ENCODE peak calls at places on chromosomes 5 and 9, in eight cellular contexts. C, G, I, L, D, H, Q and Y are unnamed samples.
A peak's percentile ranks its signal among the peaks of the same experiment; 100 is the strongest.

GRCh38 chr5:164076571-164076970 is 571.2 kb downstream of the MAT2B start:
- DNase-seq in G (no peak), C (no peak), I (no peak), H (no peak), L (no peak), D (no peak), Q (no peak), Y (no peak)

GRCh38 chr9:14322211-14323082 is 8.5 kb upstream of the NFIB start:
- DNase-seq in H (peak; percentile 92), Q (peak; percentile 94), C (peak; percentile 98), I (peak; percentile 95), D (peak; percentile 56), G (peak; percentile 72), L (peak; percentile 93), Y (peak; percentile 93)

GRCh38 chr9:76135902-76136301 is 245.4 kb downstream of the PCSK5 start:
- DNase-seq in Q (no peak), L (no peak), G (no peak), D (no peak), I (no peak), H (no peak), C (no peak), Y (no peak)

GRCh38 chr9:110284211-110284849 is 28.0 kb upstream of the TXN start:
- DNase-seq in C (no peak), D (no peak), H (peak; percentile 58), I (no peak), Q (no peak), G (no peak), L (peak; percentile 37), Y (no peak)

GRCh38 chr9:134236001-134236421 is 71.6 kb upstream of the RNU6ATAC start:
- DNase-seq in L (no peak), Q (no peak), C (no peak), D (no peak), I (no peak), G (no peak), H (no peak), Y (no peak)

GRCh38 chr5:92861531-92862285 is 719.3 kb downstream of the NR2F1-AS1 start:
- DNase-seq in D (no peak), Q (no peak), L (no peak), I (no peak), C (no peak), H (no peak), G (no peak), Y (no peak)

GRCh38 chr5:175696139-175696854 is 38.4 kb downstream of the HRH2 start:
- DNase-seq in C (peak; percentile 89), L (peak; percentile 72), G (no peak), H (peak; percentile 6), D (peak; percentile 76), I (peak; percentile 74), Q (peak; percentile 41), Y (peak; percentile 48)

GRCh38 chr9:121133104-121133816 is 58.5 kb downstream of the CNTRL start:
- DNase-seq in I (no peak), G (no peak), Q (peak; percentile 5), C (peak; percentile 26), D (no peak), H (peak; percentile 51), L (peak; percentile 56), Y (peak; percentile 51)

GRCh38 chr5:40666657-40667056 is 13.1 kb upstream of the PTGER4 start:
- DNase-seq in I (no peak), C (no peak), G (no peak), L (no peak), H (peak; percentile 17), D (no peak), Q (no peak), Y (no peak)

GRCh38 chr5:20554001-20554400 is 566.0 kb upstream of the CDH18 start:
- DNase-seq in H (peak; percentile 41), C (no peak), G (no peak), L (no peak), I (no peak), Q (no peak), D (no peak), Y (no peak)

GRCh38 chr5:170774831-170775230 is 8.7 kb upstream of the GABRP start:
- DNase-seq in I (no peak), L (no peak), D (no peak), H (no peak), C (no peak), G (no peak), Q (no peak), Y (no peak)
- TF ChIP-seq CTCF in I (no peak), L (no peak), D (no peak), H (no peak), C (no peak), G (no peak), Q (no peak), Y (no peak)

GRCh38 chr9:37565661-37566618 is 10.2 kb downstream of the FBXO10 start:
- DNase-seq in H (no peak), G (no peak), Q (no peak), D (no peak), L (peak; percentile 44), I (no peak), C (no peak), Y (no peak)

GRCh38 chr9:37561682-37562081 is 14.5 kb downstream of the FBXO10 start:
- DNase-seq in L (no peak), I (no peak), D (no peak), C (no peak), Q (no peak), G (no peak), H (no peak), Y (no peak)

GRCh38 chr9:37566716-37567115 is 9.5 kb downstream of the FBXO10 start:
- DNase-seq in I (no peak), Q (no peak), H (no peak), G (no peak), D (no peak), L (no peak), C (no peak), Y (no peak)

GRCh38 chr9:37564931-37565330 is 11.2 kb downstream of the FBXO10 start:
- DNase-seq in G (no peak), L (no peak), H (no peak), I (no peak), D (no peak), C (no peak), Q (no peak), Y (no peak)

DNA sequence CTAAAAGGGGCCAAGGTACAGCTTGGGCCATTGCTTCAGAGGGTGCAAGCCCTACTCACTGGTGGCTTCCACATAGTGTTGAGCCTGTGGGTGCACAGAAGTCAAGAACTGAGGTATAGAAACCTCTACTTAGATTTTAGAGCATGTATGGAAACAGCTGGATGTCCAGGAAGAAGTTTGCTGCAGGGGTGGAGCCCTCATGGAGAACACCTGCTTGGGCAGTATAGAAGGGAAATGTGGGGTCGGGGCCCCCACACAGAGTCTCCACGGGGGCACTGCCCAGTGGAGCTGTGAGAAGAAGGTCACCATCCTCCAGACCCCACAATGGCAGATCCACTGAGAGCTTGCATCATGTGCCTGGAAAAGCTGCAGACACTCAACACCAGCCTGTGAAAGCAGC is 12.1 kb downstream of the FBXO10 start:
- DNase-seq in Q (no peak), I (no peak), C (no peak), H (no peak), L (no peak), D (no peak), G (no peak), Y (no peak)
- H3K36me3 ChIP-seq in Q (no peaks in the 10 kb centered on the region), I (peaks cover 2% of the 10 kb centered on the region), C (no peaks in the 10 kb centered on the region), H (no peaks in the 10 kb centered on the region), L (no peaks in the 10 kb centered on the region), D (peaks cover 6% of the 10 kb centered on the region), G (no peaks in the 10 kb centered on the region), Y (no peaks in the 10 kb centered on the region)

DNA sequence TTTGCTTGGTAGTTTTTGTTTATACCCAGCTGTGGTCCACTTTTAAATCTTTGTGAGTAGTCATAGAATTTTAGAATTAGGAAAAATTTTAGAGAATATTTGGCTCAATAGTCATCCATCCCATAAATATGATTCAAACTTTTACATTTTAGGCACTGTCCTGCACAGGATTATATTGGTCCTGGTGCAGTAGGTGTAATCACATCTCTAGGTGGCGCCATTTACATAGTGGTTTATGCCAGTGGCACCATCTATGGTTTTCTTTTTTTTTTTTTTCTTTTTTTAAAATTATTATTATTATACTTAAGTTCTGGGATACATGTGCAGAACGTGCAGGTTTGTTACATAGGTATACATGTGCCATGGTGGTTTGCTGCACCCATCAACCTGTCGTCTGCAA is 260.7 kb upstream of the KCNN2 start:
- DNase-seq in Q (no peak), C (no peak), D (peak; percentile 26), L (no peak), H (peak; percentile 17), G (peak; percentile 35), I (no peak), Y (peak; percentile 29)
- TF ChIP-seq CTCF in Q (no peak), C (peak; percentile 32), D (peak; percentile 50), L (peak; percentile 42), H (peak; percentile 75), G (peak; percentile 67), I (peak; percentile 59), Y (peak; percentile 43)

DNA sequence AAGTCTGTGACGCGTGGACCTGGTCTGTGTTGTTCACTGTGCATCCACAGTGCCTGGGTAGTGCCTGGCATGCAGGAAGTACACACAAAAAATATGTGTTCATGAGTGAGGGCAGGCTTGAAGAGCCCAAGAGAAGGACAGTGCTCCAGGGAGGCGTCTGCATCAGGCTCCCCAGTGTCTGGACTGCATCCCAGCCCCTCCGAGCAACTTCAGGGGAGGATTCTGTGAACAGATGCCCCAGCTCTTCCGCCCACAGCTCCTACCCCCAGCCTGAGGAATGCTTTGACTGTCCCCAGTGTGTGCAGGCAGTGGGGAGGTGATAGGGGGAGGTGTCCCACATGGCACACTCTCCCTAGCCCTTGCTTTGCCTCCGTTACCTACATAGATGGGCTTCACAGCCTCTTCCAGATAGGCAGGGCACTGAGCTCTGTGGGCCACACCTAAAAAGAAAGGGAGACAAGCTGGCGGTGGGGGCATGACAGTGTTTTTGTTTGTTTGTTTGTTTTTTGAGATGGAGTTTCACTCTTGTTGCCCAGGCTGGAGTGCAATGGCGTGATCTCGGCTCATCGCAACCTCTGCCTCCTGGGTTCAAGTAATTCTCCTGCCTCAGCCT is 25.4 kb downstream of the IRF1 start:
- DNase-seq in Q (no peak), I (no peak), C (no peak), H (no peak), L (peak; percentile 26), D (no peak), G (no peak), Y (no peak)
- H3K36me3 ChIP-seq in Q (no peaks in the 10 kb centered on the region), I (no peaks in the 10 kb centered on the region), C (no peaks in the 10 kb centered on the region), H (no peaks in the 10 kb centered on the region), L (no peaks in the 10 kb centered on the region), D (no peaks in the 10 kb centered on the region), G (no peaks in the 10 kb centered on the region), Y (no peaks in the 10 kb centered on the region)

GRCh38 chr9:127049044-127049443 is 73.4 kb downstream of the ANGPTL2 start:
- DNase-seq in I (no peak), L (peak; percentile 28), Q (peak; percentile 34), G (peak; percentile 95), D (no peak), C (no peak), H (peak; percentile 85), Y (no peak)
- TF ChIP-seq CTCF in I (peak; percentile 27), L (no peak), Q (no peak), G (peak; percentile 34), D (no peak), C (peak; percentile 60), H (no peak), Y (no peak)